ENCODE peak calls at places on chromosomes 4 and X, in five cellular contexts. O is nephron progenitor cell, Z is psoas muscle, I is brain microvascular endothelial cell, D is OCI-LY7. A is an unnamed sample.

GRCh38 chrX:115940888-115941332 is 229.6 kb upstream of the AGTR2 start:
- DNase-seq in O (no peak), Z (peak; percentile 75), I (peak; percentile 52), D (peak; percentile 50), A (peak; percentile 7)

GRCh38 chr4:169620846-169621228 is 459 bp downstream of the CLCN3 start:
- DNase-seq in O (peak; percentile 13), Z (no peak), I (peak; percentile 24), D (peak; percentile 41), A (peak; percentile 31)

GRCh38 chr4:7410470-7410869 is 24.3 kb downstream of the PSAPL1 start:
- DNase-seq in O (no peak), Z (no peak), I (no peak), D (no peak), A (peak; percentile 5)

GRCh38 chrX:56314334-56314733 is 82.2 kb downstream of the KLF8 start:
- DNase-seq in O (no peak), Z (no peak), I (no peak), D (no peak), A (peak; percentile 1)

GRCh38 chrX:102899940-102900916 is 36.8 kb upstream of the RAB40AL start:
- DNase-seq in O (peak; percentile 75), Z (no peak), I (peak; percentile 80), D (peak; percentile 47), A (peak; percentile 74)

GRCh38 chr4:149521611-149522010 is 294.0 kb downstream of the IQCM start:
- DNase-seq in O (no peak), Z (no peak), I (no peak), D (no peak), A (no peak)

GRCh38 chr4:1035510-1035909 is 24.1 kb downstream of the FGFRL1 start:
- DNase-seq in O (no peak), Z (no peak), I (no peak), D (no peak), A (peak; percentile 42)

GRCh38 chr4:144499777-144500176 is 146.2 kb upstream of the HHIP start:
- DNase-seq in O (no peak), Z (no peak), I (no peak), D (no peak), A (no peak)

GRCh38 chr4:183863155-183863825 is 41.8 kb upstream of the STOX2 start:
- DNase-seq in O (no peak), Z (no peak), I (no peak), D (no peak), A (no peak)

GRCh38 chr4:184821242-184821641 is 4.5 kb downstream of the ACSL1 start:
- DNase-seq in O (no peak), Z (no peak), I (no peak), D (peak; percentile 13), A (no peak)

GRCh38 chr4:118835896-118836762 is at the start of gene SEC24D:
- DNase-seq in O (peak; percentile 93), Z (peak; percentile 95), I (peak; percentile 83), D (peak; percentile 87), A (peak; percentile 91)

GRCh38 chr4:25861951-25862410 is 807 bp downstream of the SEL1L3 start:
- DNase-seq in O (peak; percentile 33), Z (no peak), I (no peak), D (peak; percentile 73), A (peak; percentile 38)

GRCh38 chr4:150889306-150889705 is 125.8 kb downstream of the LRBA start:
- DNase-seq in O (no peak), Z (no peak), I (no peak), D (no peak), A (no peak)

GRCh38 chrX:131399692-131400428 is 110.8 kb upstream of the IGSF1 start:
- DNase-seq in O (no peak), Z (no peak), I (no peak), D (no peak), A (no peak)

GRCh38 chr4:12912896-12913418 is 571.2 kb downstream of the RAB28 start:
- DNase-seq in O (no peak), Z (no peak), I (no peak), D (no peak), A (no peak)

GRCh38 chr4:145278341-145279121 is 98.1 kb upstream of the OTUD4 start:
- DNase-seq in O (no peak), Z (no peak), I (peak; percentile 19), D (no peak), A (peak; percentile 19)

GRCh38 chrX:17553451-17553850 is 178.5 kb downstream of the NHS start:
- DNase-seq in O (no peak), Z (no peak), I (peak; percentile 60), D (no peak), A (peak; percentile 69)

GRCh38 chrX:119266364-119266995 is 30.4 kb downstream of the PGRMC1 start:
- DNase-seq in O (peak; percentile 21), Z (no peak), I (peak; percentile 8), D (peak; percentile 21), A (peak; percentile 25)

GRCh38 chr4:185238261-185238681 is 28.9 kb downstream of the SNX25 start:
- DNase-seq in O (no peak), Z (no peak), I (peak; percentile 48), D (no peak), A (peak; percentile 85)

GRCh38 chr4:53313510-53313909 is 52.4 kb downstream of the SCFD2 start:
- DNase-seq in O (no peak), Z (no peak), I (peak; percentile 34), D (peak; percentile 21), A (peak; percentile 44)

GRCh38 chr4:14125375-14126129 is 498.0 kb upstream of the BOD1L1 start:
- DNase-seq in O (no peak), Z (no peak), I (no peak), D (peak; percentile 0), A (no peak)

GRCh38 chr4:124414641-124415040 is 297.9 kb downstream of the ANKRD50 start:
- DNase-seq in O (no peak), Z (no peak), I (peak; percentile 58), D (no peak), A (peak; percentile 87)

GRCh38 chrX:43688586-43688985 is 32.5 kb downstream of the MAOA start:
- DNase-seq in O (no peak), Z (no peak), I (no peak), D (no peak), A (no peak)

GRCh38 chr4:54165438-54165837 is 63.7 kb upstream of the PDGFRA start:
- DNase-seq in O (no peak), Z (no peak), I (peak; percentile 88), D (no peak), A (peak; percentile 90)

GRCh38 chr4:123699823-123700822 is 303.5 kb downstream of the SPRY1 start:
- DNase-seq in O (no peak), Z (no peak), I (peak; percentile 88), D (no peak), A (peak; percentile 98)

GRCh38 chr4:43325220-43325967 is 432.9 kb downstream of the GRXCR1 start:
- DNase-seq in O (no peak), Z (no peak), I (no peak), D (no peak), A (peak; percentile 5)

GRCh38 chrX:42075032-42075431 is 151.7 kb upstream of the CASK start:
- DNase-seq in O (no peak), Z (no peak), I (no peak), D (no peak), A (no peak)

DNA sequence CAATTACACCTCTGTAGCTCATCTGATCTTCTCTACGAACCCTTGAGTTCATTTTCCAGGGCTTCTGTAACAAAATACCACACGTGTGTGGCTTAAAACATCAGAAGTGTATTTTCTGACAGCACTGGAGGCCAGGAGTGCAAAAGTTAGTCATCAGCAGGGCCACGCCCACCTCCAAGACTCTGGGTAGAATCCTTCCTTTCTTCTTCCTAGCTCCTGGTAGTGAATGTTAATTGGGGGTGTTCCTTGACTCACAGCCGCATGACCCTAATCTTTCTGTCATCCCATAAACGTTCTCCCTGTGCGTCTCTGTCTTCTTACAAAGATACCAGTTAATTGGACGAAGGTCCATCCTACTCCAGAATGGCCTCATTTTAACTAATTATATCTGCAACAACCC is 115.0 kb downstream of the TRIML1 start:
- DNase-seq in O (no peak), Z (no peak), I (peak; percentile 26), D (no peak), A (no peak)
- TF ChIP-seq CTCF in O (no peak), Z (no peak), I (no peak), D (no peak), A (no peak)

DNA sequence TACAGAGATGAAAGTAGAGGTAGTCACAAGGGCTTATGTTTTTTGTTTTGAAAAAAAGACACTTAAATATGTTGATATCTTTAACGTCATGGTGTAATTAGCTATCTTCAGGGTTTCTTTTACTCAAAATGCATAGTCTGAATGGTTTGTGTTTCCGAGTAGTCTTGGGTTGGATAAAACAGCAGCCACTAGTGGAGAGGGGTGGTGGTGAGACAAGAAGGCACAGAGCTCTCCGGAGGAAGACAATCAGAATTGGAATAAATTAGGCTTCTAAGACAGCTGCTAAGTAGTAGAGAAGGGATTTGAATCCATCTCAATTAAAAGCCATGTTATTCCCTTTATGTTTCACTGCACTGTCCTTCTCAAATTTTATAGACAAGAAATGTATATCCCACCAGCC is 240.4 kb upstream of the VEGFC start:
- DNase-seq in O (no peak), Z (no peak), I (no peak), D (no peak), A (no peak)
- TF ChIP-seq CTCF in O (no peak), Z (no peak), I (peak; percentile 53), D (no peak), A (no peak)

GRCh38 chr4:23922535-23923115 is 32.8 kb upstream of the PPARGC1A start:
- DNase-seq in O (no peak), Z (no peak), I (no peak), D (no peak), A (no peak)

GRCh38 chr4:23920716-23921446 is 31.0 kb upstream of the PPARGC1A start:
- DNase-seq in O (no peak), Z (no peak), I (no peak), D (no peak), A (no peak)

GRCh38 chr4:23923141-23923540 is 33.3 kb upstream of the PPARGC1A start:
- DNase-seq in O (no peak), Z (no peak), I (no peak), D (no peak), A (no peak)

GRCh38 chr4:23921447-23921845 is 31.6 kb upstream of the PPARGC1A start:
- DNase-seq in O (no peak), Z (no peak), I (no peak), D (no peak), A (no peak)

DNA sequence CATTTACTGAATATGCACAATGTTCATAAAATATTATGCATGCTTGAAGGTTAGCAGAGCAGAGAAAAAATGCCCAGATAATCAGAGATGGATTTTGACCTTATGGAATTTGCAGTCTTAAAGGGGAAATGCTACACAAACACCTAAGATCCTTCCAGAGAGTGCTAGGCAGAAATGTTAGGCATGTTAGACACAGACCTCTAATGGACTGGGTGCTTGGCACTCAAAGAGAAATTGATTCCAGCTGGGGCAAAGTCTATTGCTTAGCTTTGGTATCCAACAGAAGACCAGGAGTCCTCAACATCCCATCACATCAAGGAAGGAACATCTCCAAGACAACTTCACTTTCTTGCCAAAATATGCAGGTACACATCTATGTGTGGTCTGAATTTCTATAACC is 32.1 kb upstream of the PPARGC1A start:
- DNase-seq in O (no peak), Z (no peak), I (no peak), D (no peak), A (no peak)
- TF ChIP-seq CTCF in O (no peak), Z (no peak), I (no peak), D (no peak), A (no peak)

GRCh38 chrX:9873952-9874351 is 87.7 kb downstream of the SHROOM2 start:
- DNase-seq in O (no peak), Z (no peak), I (no peak), D (peak; percentile 45), A (no peak)
- TF ChIP-seq CTCF in O (peak; percentile 25), Z (peak; percentile 46), I (peak; percentile 71), D (peak; percentile 74), A (peak; percentile 59)

A was measured in cardiac fibroblast.